ENCODE peak calls at places on chromosomes 11 and 22, in seven cellular contexts. I is IMR-90, K is AG09309, D is fibroblast of villous mesenchyme, C is esophagus squamous epithelium, W is suprapubic skin, N is upper lobe of right lung. S is an unnamed sample.

GRCh38 chr11:57638005-57638760 is 11.5 kb downstream of the YPEL4 start:
- DNase-seq in I (peak), K (peak), D (peak), C (no peak), W (peak), N (peak), S (peak)

GRCh38 chr11:121385693-121386092 is 66.4 kb upstream of the SORL1 start:
- DNase-seq in I (no peak), K (no peak), D (no peak), C (no peak), W (no peak), N (no peak), S (no peak)

GRCh38 chr22:17797721-17798559 is 23.7 kb upstream of the BID start:
- DNase-seq in I (no peak), K (no peak), D (no peak), C (no peak), W (no peak), N (no peak), S (no peak)

GRCh38 chr11:8149726-8150125 is 19.1 kb downstream of the RIC3 start:
- DNase-seq in I (no peak), K (no peak), D (no peak), C (no peak), W (no peak), N (no peak), S (no peak)

GRCh38 chr22:25282671-25283561 is 63.5 kb downstream of the CRYBB2 start:
- DNase-seq in I (no peak), K (no peak), D (no peak), C (no peak), W (no peak), N (no peak), S (no peak)

GRCh38 chr22:46829140-46829891 is 66.9 kb downstream of the TBC1D22A start:
- DNase-seq in I (peak), K (peak), D (peak), C (no peak), W (no peak), N (no peak), S (peak)

GRCh38 chr22:43891360-43892182 is at the start of gene PNPLA5:
- DNase-seq in I (peak), K (no peak), D (no peak), C (no peak), W (no peak), N (peak), S (peak)

GRCh38 chr11:746289-747175 is 732 bp upstream of the TALDO1 start:
- DNase-seq in I (peak), K (no peak), D (peak), C (no peak), W (no peak), N (no peak), S (peak)

GRCh38 chr11:5092821-5093585 is 23.6 kb downstream of the OR52E1 start:
- DNase-seq in I (no peak), K (no peak), D (no peak), C (no peak), W (no peak), N (no peak), S (no peak)

GRCh38 chr11:9962722-9963121 is 298.8 kb downstream of the SWAP70 start:
- DNase-seq in I (peak), K (no peak), D (no peak), C (no peak), W (no peak), N (no peak), S (no peak)

GRCh38 chr11:47477323-47477722 is 28.4 kb upstream of the RAPSN start:
- DNase-seq in I (peak), K (no peak), D (no peak), C (no peak), W (no peak), N (no peak), S (peak)

GRCh38 chr11:113193894-113194293 is 120.5 kb upstream of the TTC12 start:
- DNase-seq in I (no peak), K (no peak), D (no peak), C (no peak), W (no peak), N (no peak), S (no peak)

GRCh38 chr11:77039491-77040400 is 5.5 kb downstream of the B3GNT6 start:
- DNase-seq in I (peak), K (no peak), D (peak), C (no peak), W (peak), N (peak), S (peak)

GRCh38 chr22:43819691-43820670 is 7.9 kb upstream of the EFCAB6 start:
- DNase-seq in I (no peak), K (no peak), D (no peak), C (no peak), W (no peak), N (no peak), S (no peak)

GRCh38 chr11:10716543-10717259 is 23.1 kb upstream of the IRAG1 start:
- DNase-seq in I (no peak), K (no peak), D (no peak), C (no peak), W (no peak), N (no peak), S (no peak)

GRCh38 chr11:29159552-29160465 is 857.0 kb downstream of the KCNA4 start:
- DNase-seq in I (peak), K (peak), D (peak), C (no peak), W (no peak), N (no peak), S (peak)

GRCh38 chr11:36421546-36422155 is 88.4 kb downstream of the TRAF6 start:
- DNase-seq in I (peak), K (no peak), D (no peak), C (no peak), W (no peak), N (no peak), S (no peak)

GRCh38 chr11:94060401-94060800 is 39.2 kb downstream of the HEPHL1 start:
- DNase-seq in I (peak), K (no peak), D (peak), C (no peak), W (no peak), N (no peak), S (peak)

GRCh38 chr22:32844251-32844650 is 42.7 kb downstream of the TIMP3 start:
- DNase-seq in I (no peak), K (no peak), D (no peak), C (no peak), W (no peak), N (no peak), S (no peak)

GRCh38 chr11:19679952-19680823 is 32.4 kb upstream of the NAV2 start:
- DNase-seq in I (peak), K (peak), D (peak), C (no peak), W (peak), N (peak), S (peak)

GRCh38 chr11:131838016-131838415 is 467.6 kb downstream of the NTM start:
- DNase-seq in I (no peak), K (no peak), D (no peak), C (no peak), W (no peak), N (no peak), S (no peak)

GRCh38 chr11:78037056-78037455 is 14.0 kb upstream of the KCTD14 start:
- DNase-seq in I (no peak), K (no peak), D (no peak), C (no peak), W (no peak), N (peak), S (peak)

GRCh38 chr22:37559901-37560681 is at the start of gene CDC42EP1:
- DNase-seq in I (peak), K (no peak), D (peak), C (no peak), W (peak), N (peak), S (peak)

GRCh38 chr11:110951609-110952008 is 239.4 kb upstream of the ARHGAP20 start:
- DNase-seq in I (no peak), K (no peak), D (no peak), C (no peak), W (no peak), N (no peak), S (no peak)

GRCh38 chr11:88482871-88483301 is 145.3 kb upstream of the CTSC start:
- DNase-seq in I (peak), K (no peak), D (peak), C (no peak), W (no peak), N (no peak), S (peak)

GRCh38 chr11:77202941-77203900 is 75.2 kb downstream of the MYO7A start:
- DNase-seq in I (no peak), K (no peak), D (no peak), C (no peak), W (peak), N (peak), S (no peak)

GRCh38 chr11:6431861-6432260 is 8.9 kb downstream of the HPX start:
- DNase-seq in I (peak), K (peak), D (no peak), C (no peak), W (no peak), N (no peak), S (peak)

GRCh38 chr11:17609536-17610401 is 62.7 kb downstream of the OTOG start:
- DNase-seq in I (no peak), K (no peak), D (no peak), C (no peak), W (no peak), N (no peak), S (no peak)

GRCh38 chr22:46131151-46131587 is 19.2 kb upstream of the PPARA start:
- DNase-seq in I (no peak), K (no peak), D (no peak), C (no peak), W (no peak), N (no peak), S (no peak)

GRCh38 chr11:79503028-79503427 is 62.2 kb upstream of the TENM4 start:
- DNase-seq in I (no peak), K (no peak), D (no peak), C (no peak), W (no peak), N (no peak), S (no peak)

GRCh38 chr11:60172011-60172410 is 10.9 kb downstream of the MS4A6A start:
- DNase-seq in I (no peak), K (no peak), D (no peak), C (no peak), W (no peak), N (no peak), S (no peak)

GRCh38 chr11:60165946-60166345 is 16.9 kb downstream of the MS4A6A start:
- DNase-seq in I (no peak), K (no peak), D (no peak), C (no peak), W (no peak), N (no peak), S (peak)

GRCh38 chr11:60170566-60170965 is 12.3 kb downstream of the MS4A6A start:
- DNase-seq in I (no peak), K (no peak), D (no peak), C (no peak), W (no peak), N (no peak), S (no peak)

GRCh38 chr11:60168306-60168705 is 14.6 kb downstream of the MS4A6A start:
- DNase-seq in I (no peak), K (no peak), D (no peak), C (no peak), W (no peak), N (no peak), S (peak)

GRCh38 chr11:60169264-60169915 is 13.5 kb downstream of the MS4A6A start:
- DNase-seq in I (no peak), K (no peak), D (peak), C (no peak), W (no peak), N (no peak), S (peak)
- TF ChIP-seq CTCF in I (peak), K (peak), D (peak), C (peak), W (no peak), N (peak), S (peak)

DNA sequence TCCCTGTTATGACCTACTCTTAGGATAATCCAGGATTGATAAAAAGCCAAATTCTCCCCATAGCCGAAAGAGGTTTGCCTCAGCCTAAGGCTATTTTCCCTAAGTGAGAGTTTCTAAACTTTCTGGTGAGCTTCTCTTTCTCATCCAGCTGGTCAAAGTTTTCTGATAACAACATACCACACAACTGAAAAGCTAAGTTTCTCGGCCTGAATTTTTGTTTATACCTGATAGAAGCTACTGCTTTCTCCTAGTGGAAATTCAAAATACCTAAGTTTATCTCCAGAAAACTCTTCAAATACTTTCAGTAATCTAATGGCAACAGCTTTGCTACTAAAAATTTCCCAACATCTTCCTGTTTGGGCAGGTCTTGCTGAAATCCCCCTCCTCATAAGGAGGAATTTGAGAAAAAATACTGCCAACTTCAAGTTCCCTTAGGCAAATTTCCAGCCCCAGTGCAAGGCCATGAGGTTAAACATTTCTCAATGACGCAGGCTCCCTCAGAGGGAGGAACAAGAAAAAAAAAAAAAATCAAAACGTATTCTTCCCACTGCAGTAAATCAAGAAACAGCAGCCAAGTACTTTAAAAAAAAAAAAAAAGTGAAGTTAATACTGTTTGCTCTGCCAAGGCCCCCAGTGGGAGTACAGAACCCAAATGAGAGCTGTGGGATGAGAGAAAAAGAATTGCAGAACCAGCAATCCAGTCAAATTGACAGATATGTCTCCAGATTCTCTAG is 127.0 kb downstream of the MRTFA start:
- DNase-seq in I (peak), K (peak), D (peak), C (no peak), W (no peak), N (no peak), S (peak)
- H3K4me3 ChIP-seq in I (no peak), K (no peak), D (no peak), C (no peak), W (no peak), N (no peak), S (no peak)

GRCh38 chr11:44741976-44742375 is 15.2 kb downstream of the TSPAN18 start:
- DNase-seq in I (no peak), K (no peak), D (no peak), C (no peak), W (no peak), N (no peak), S (no peak)

GRCh38 chr11:44743326-44743725 is 16.6 kb downstream of the TSPAN18 start:
- DNase-seq in I (no peak), K (no peak), D (no peak), C (no peak), W (no peak), N (peak), S (no peak)

GRCh38 chr11:44738791-44739190 is 12.0 kb downstream of the TSPAN18 start:
- DNase-seq in I (no peak), K (no peak), D (no peak), C (no peak), W (no peak), N (no peak), S (no peak)

GRCh38 chr11:44742470-44742869 is 15.7 kb downstream of the TSPAN18 start:
- DNase-seq in I (no peak), K (no peak), D (no peak), C (no peak), W (no peak), N (no peak), S (no peak)

DNA sequence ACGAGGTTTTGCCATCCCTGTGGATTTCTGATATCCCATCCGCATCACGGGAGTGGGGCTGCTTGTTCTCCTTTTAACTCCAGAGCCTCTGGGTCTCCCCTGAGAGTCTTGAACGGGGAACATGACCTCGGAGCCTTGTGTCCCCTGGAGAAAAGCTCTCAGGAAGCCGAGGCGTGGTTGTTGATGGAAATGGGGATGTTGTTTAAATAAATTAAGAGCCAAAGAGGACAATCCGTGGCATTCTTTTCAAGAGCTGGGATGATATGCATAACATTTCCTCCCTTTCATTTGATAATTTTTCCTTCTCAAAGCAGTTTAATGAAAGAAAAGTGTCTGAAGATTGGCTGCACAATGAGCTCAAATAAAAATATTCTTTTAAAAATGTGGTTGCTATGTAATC is 14.2 kb downstream of the TSPAN18 start:
- DNase-seq in I (no peak), K (no peak), D (no peak), C (no peak), W (no peak), N (no peak), S (no peak)
- TF ChIP-seq CTCF in I (no peak), K (no peak), D (no peak), C (no peak), W (no peak), N (no peak), S (no peak)

GRCh38 chr11:66856496-66857233 is at the start of gene LRFN4:
- DNase-seq in I (no peak), K (no peak), D (no peak), C (peak), W (no peak), N (peak), S (peak)

GRCh38 chr11:66858939-66859685 is 2.2 kb downstream of the LRFN4 start:
- DNase-seq in I (no peak), K (no peak), D (no peak), C (no peak), W (peak), N (no peak), S (no peak)

GRCh38 chr11:66857234-66857926 is 516 bp downstream of the LRFN4 start:
- DNase-seq in I (no peak), K (no peak), D (no peak), C (no peak), W (peak), N (no peak), S (peak)

GRCh38 chr11:66858186-66858938 is 1.5 kb downstream of the LRFN4 start:
- DNase-seq in I (no peak), K (no peak), D (no peak), C (no peak), W (peak), N (no peak), S (no peak)

DNA sequence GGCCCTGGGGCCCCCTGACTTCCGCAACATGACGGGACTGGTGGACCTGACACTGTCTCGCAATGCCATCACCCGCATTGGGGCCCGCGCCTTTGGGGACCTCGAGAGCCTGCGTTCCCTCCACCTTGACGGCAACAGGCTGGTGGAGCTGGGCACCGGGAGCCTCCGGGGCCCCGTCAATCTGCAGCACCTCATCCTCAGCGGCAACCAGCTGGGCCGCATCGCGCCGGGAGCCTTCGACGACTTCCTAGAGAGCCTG is 992 bp downstream of the LRFN4 start:
- DNase-seq in I (no peak), K (no peak), D (no peak), C (no peak), W (peak), N (no peak), S (peak)
- H3K4me3 ChIP-seq in I (no peak), K (no peak), D (no peak), C (no peak), W (no peak), N (no peak), S (peak)

GRCh38 chr11:130070109-130070828 is 575 bp downstream of the APLP2 start:
- DNase-seq in I (peak), K (no peak), D (peak), C (no peak), W (peak), N (peak), S (peak)
- TF ChIP-seq CTCF in I (peak), K (peak), D (peak), C (peak), W (no peak), N (peak), S (no peak)